ENCODE peak calls at places on chromosomes 11 and 22, in six cellular contexts. R, U, A, D, B and I are unnamed samples.

GRCh38 chr11:102476812-102477211 is 24.2 kb upstream of the TMEM123 start:
- DNase-seq in R (no peak), D (no peak), U (peak; percentile 83), B (peak; percentile 86), A (peak; percentile 86), I (no peak)

GRCh38 chr11:81059356-81059755 is 1618.5 kb upstream of the TENM4 start:
- DNase-seq in R (no peak), D (no peak), A (no peak), B (no peak), U (no peak), I (no peak)

GRCh38 chr11:119964136-119965025 is 173.5 kb downstream of the TRIM29 start:
- DNase-seq in B (no peak), A (no peak), U (no peak), R (no peak), D (no peak), I (no peak)

GRCh38 chr11:102244681-102245409 is 72.4 kb upstream of the BIRC3 start:
- DNase-seq in B (no peak), U (no peak), R (no peak), A (no peak), D (no peak), I (no peak)

GRCh38 chr22:31683181-31684105 is 21.4 kb upstream of the PISD start:
- DNase-seq in R (no peak), A (no peak), B (no peak), D (no peak), U (no peak), I (peak; percentile 73)

GRCh38 chr11:131671764-131672163 is 301.3 kb downstream of the NTM start:
- DNase-seq in B (no peak), A (no peak), D (no peak), R (peak; percentile 55), U (no peak), I (no peak)

GRCh38 chr11:35943294-35943693 is 568 bp upstream of the LDLRAD3 start:
- DNase-seq in D (no peak), U (no peak), R (no peak), A (no peak), B (no peak), I (no peak)

GRCh38 chr22:31340765-31341247 is 5.3 kb downstream of the PATZ1 start:
- DNase-seq in U (no peak), R (no peak), B (no peak), D (no peak), A (no peak), I (no peak)

GRCh38 chr11:32610926-32611325 is 27.3 kb downstream of the EIF3M start:
- DNase-seq in R (no peak), U (no peak), B (no peak), A (no peak), D (no peak), I (no peak)

GRCh38 chr11:66218846-66219620 is 49.4 kb upstream of the RAB1B start:
- DNase-seq in D (no peak), A (no peak), U (no peak), B (no peak), R (no peak), I (no peak)

DNA sequence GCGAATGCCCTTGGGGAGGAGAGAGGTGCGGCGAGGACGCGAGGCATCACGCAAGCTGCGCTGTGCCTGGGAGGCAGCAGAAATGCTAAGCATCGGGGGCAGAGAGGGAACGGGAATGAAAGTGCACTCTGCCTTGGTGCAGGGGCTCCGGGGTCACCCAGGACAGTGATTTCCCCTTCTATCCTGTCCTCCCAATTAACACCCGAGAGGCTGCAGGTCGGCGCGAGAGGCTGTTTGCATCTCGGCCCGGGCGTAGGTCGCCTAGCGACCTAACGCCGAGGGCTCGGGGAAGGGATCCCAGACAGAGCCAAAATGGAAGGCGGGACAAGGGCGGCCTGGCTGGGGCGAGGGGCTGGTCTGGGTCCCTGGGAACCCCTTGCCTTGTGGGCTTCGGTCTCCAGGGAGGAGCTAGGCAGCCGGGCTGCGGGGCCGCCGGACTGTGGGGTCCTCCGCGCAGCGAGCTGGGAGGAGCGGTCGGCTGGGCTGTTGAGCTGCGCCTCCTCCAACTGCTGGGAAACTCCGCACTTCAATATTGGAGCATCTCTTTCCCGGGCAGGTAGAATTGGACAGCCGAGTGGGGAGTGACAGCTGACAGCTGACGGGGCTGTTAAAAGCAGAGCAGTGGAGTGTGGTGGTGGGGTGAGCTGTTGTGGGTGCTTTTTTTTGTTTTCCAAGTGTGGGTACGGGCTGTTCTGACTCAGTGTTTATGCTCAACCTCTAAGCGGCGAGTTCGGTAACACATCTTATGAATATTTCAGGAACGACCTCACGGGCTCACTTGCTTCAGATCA is 694 bp downstream of the ELMOD1 start:
- DNase-seq in R (peak; percentile 11), B (no peak), D (no peak), A (no peak), U (no peak), I (peak; percentile 79)
- H3K27me3 ChIP-seq in R (no peaks in the 10 kb centered on the region), B (peaks cover 11% of the 10 kb centered on the region), D (peaks cover 62% of the 10 kb centered on the region), A (peaks cover 32% of the 10 kb centered on the region), U (peaks cover 53% of the 10 kb centered on the region), I (no peaks in the 10 kb centered on the region)

DNA sequence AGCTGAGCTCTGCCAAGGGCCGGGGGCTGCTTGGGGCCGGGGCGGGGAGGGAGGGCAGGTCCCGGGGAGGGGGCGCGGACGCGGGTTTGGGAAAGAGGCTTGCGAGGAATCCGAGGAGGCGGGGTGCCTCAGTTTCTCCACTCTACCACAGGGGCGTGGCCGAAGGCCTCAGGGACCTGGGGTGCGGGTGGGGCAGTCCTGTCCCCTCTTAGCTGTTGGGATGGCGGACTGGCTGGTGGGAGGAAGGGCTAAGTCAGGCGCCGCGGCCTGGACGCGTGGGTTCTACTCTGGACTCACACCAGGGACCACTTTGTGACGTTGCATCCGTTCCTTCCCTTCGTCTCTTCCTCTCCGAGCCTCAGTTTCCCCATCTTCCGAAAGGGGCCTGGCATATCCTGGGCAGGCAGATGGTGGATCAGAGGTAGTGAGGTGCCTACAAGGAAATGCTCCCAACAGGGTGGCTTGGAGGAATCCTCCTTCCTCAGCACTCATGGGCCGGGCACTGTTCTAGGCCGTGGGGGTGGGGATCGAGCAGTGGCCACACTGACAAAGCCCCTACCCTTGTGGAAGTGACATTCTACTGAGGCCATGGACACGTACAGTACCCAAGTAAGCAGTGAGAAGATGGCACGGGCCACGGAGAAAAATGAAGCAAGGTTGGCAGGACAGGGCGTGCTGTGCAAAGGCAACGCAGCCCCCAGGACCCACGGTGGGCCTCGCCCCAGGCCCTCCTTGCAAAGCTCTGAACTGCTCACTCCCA is 13.2 kb downstream of the IGLL1 start:
- DNase-seq in D (no peak), U (no peak), A (no peak), R (no peak), B (no peak), I (peak; percentile 72)
- H3K4me3 ChIP-seq in D (no peak overlapping the region), U (peak overlapping the region; percentile 54), A (no peak overlapping the region), R (peak overlapping the region; percentile 56), B (no peak overlapping the region), I (no peak overlapping the region)

GRCh38 chr22:49576241-49577141 is 251.2 kb downstream of the BRD1 start:
- DNase-seq in D (no peak), A (no peak), B (no peak), U (peak; percentile 23), R (no peak), I (peak; percentile 61)

GRCh38 chr22:49580024-49580423 is 247.6 kb downstream of the BRD1 start:
- DNase-seq in R (no peak), D (no peak), A (no peak), B (no peak), U (no peak), I (no peak)

GRCh38 chr22:49574861-49575702 is 252.6 kb downstream of the BRD1 start:
- DNase-seq in D (no peak), A (no peak), U (peak; percentile 8), R (no peak), B (no peak), I (no peak)

GRCh38 chr22:49575703-49576081 is 252.0 kb downstream of the BRD1 start:
- DNase-seq in U (peak; percentile 10), R (no peak), D (no peak), A (no peak), B (no peak), I (no peak)

DNA sequence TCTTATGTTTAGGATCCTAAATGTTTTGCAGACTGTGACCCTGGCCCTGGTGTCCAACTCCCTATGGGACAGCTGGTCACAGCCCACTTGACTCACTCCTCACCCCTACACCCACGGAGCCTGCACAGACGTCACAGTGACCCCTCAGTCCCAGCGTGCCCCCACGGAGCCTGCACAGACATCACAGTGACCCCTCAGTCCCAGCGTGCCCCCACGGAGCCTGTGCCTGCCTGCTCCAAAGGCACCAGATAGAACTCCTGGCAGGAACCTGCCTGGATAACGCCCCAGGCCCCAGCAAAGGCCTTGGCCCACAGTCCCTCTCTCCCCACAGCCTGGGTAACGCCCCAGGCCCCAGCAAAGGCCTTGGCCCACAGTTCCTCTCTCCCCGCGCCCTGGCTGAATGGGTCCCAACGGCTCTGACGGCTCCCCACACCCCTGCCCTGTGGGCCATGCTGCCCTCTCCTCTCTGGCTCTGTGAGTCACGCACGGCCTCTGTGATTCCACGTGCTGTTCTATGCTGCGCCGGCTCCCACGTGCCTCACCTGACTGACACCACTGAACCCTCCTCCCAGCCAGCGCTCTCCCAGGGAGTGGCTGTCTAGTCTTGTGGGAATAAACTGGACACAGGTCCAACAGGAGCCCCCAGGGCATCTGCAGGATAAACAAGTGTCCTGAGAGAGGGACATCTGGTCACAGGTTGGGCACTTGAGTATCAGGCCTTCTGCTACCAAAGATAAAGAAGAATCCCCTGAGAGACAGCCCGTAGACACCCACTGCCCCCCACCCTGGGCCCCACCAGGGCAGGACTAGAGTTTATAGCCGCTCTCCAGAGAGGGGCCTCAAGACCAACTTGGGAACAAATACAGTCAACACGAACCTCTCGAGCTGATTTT is 250.3 kb downstream of the BRD1 start:
- DNase-seq in D (no peak), R (no peak), B (no peak), U (peak; percentile 22), A (no peak), I (peak; percentile 58)
- H3K27ac ChIP-seq in D (no peak overlapping the region), R (no peak overlapping the region), B (no peak overlapping the region), U (no peak overlapping the region), A (no peak overlapping the region), I (no peak overlapping the region)

DNA sequence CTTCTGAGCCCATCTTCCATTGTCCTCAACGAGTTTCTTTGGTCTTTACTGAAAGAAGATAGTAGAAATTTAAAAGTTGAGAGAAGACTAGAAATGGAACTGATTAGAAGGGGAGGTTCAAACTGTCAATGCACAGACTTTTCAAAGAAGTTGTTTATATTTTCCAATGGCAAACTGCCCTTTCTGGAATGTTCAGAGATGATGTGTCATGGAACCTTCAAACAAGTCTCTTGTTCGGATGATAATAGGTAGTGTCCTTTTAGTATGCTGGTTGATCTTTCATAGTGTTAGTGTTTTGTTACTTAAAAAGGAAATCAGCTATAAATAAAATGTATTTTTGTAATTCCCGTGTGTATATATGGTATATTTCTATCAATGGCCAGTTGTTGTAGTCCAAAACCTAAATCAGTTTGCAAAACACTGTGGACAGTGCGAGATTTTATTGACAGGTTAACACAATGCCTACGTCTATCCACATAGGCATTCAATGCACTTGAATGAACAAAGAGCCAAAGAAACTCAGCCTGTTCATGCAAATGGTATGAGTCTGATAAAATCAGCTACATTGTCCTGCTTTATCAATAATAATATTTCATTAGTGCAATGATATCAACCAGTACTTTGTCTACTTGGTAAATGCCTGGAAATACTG is 30.9 kb downstream of the C11orf91 start:
- DNase-seq in D (no peak), U (no peak), B (no peak), A (no peak), R (no peak), I (no peak)
- H3K27me3 ChIP-seq in D (no peaks in the 10 kb centered on the region), U (no peaks in the 10 kb centered on the region), B (no peaks in the 10 kb centered on the region), A (no peaks in the 10 kb centered on the region), R (no peaks in the 10 kb centered on the region), I (no peaks in the 10 kb centered on the region)